ENCODE peak calls at places on chromosomes 5 and 9, in four cellular contexts. U is GM12878, T is H1, G is HepG2. A is an unnamed sample.

GRCh38 chr5:393846-394275 is 49.1 kb upstream of the EXOC3 start:
- DNase-seq in G (no peak), U (no peak), T (no peak), A (no peak)

GRCh38 chr9:132409828-132410528 is at the start of gene CFAP77:
- DNase-seq in G (peak), U (no peak), T (no peak), A (peak)

GRCh38 chr9:35675732-35676392 is 2.1 kb downstream of the CA9 start:
- DNase-seq in U (no peak), G (no peak), T (no peak), A (no peak)

GRCh38 chr9:136759436-136760325 is 1.6 kb upstream of the LCN8 start:
- DNase-seq in U (no peak), T (no peak), G (no peak), A (no peak)

GRCh38 chr5:8864053-8864452 is 681.8 kb downstream of the SEMA5A start:
- DNase-seq in U (no peak), G (no peak), T (peak), A (no peak)

GRCh38 chr5:90093931-90094485 is 315.5 kb downstream of the CETN3 start:
- DNase-seq in T (no peak), U (no peak), G (no peak), A (no peak)

GRCh38 chr5:173029499-173029921 is 26.6 kb upstream of the CREBRF start:
- DNase-seq in T (no peak), G (no peak), U (no peak), A (no peak)

GRCh38 chr9:123108976-123109375 is 75.5 kb downstream of the GPR21 start:
- DNase-seq in U (no peak), T (no peak), G (no peak), A (no peak)

GRCh38 chr5:134413046-134413445 is 1.4 kb upstream of the CDKN2AIPNL start:
- DNase-seq in U (no peak), G (no peak), T (no peak), A (no peak)

GRCh38 chr9:112104401-112104800 is 70.7 kb downstream of the SUSD1 start:
- DNase-seq in U (no peak), T (no peak), G (no peak), A (no peak)

GRCh38 chr9:7165350-7165937 is 407.7 kb downstream of the KDM4C start:
- DNase-seq in U (no peak), T (no peak), G (no peak), A (peak)

GRCh38 chr5:83471405-83472212 is at the start of gene VCAN:
- DNase-seq in U (no peak), T (no peak), G (no peak), A (peak)
- TF ChIP-seq SP1 in U (no peak), T (no peak), G (no peak), A (no peak)

GRCh38 chr5:129904667-129905466 is 602 bp downstream of the CHSY3 start:
- DNase-seq in T (no peak), G (no peak), U (no peak), A (peak)
- TF ChIP-seq SUZ12 in T (peak), G (no peak), U (peak), A (no peak)

GRCh38 chr5:39780341-39780740 is 355.6 kb upstream of the DAB2 start:
- DNase-seq in T (peak), U (no peak), G (no peak), A (no peak)
- TF ChIP-seq SP1 in T (no peak), U (no peak), G (no peak), A (no peak)

DNA sequence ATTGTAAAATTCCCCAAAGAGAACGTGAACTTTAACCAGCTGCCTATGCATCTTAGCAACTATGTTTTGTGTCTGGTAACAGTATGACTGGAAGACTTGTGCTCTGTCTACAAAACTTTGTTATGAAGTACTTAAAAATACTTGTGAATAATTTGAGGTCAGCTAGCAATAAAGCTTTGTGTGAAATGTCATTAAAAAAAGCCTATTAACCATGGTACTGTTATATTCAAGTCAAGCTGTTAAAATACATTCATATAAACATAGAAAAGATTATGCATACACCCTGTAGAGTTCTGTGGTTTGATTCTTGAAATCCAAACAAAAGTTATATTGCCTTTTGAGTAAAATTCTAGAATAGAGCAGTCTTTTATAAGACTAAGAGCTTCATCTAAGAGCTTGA is 60.1 kb downstream of the VCAN start:
- DNase-seq in T (no peak), U (no peak), G (no peak), A (no peak)
- TF ChIP-seq SUZ12 in T (no peak), U (no peak), G (no peak), A (no peak)

DNA sequence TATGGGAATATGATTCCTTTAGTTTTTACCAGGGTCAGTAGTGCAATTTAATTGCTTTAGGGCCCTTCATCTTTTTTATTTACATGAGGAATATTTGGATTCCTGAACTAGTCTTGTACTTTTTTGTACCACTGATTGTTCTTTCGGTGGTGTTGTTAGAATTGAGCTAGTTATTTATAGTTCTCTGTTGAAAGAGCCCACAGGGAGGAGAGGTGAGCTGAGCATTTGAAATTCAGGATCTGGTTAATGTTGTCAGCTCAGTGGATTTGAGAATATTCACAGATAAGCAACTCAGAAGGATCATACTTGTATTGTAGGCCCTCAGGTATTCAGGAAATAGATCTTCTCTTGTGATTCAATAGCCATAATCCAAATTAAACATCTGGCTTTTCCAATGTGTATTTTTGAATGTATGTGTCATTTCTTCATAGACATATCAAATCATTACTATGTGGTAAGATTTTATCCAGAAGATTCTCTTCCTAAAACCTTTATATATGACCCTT is 613.2 kb downstream of the ISL1 start:
- DNase-seq in T (no peak), U (no peak), G (no peak), A (no peak)
- TF ChIP-seq SP1 in T (no peak), U (no peak), G (no peak), A (no peak)